ENCODE peak calls at places on chromosomes 6 and 20, in ten cellular contexts. B is uterus; X is mucosa of descending colon; H is B cell; C is CD4-positive, alpha-beta T cell; N is left ventricle myocardium inferior; J is epithelial cell of esophagus; F is ascending aorta; V is neural progenitor cell; A is natural killer cell. M is an unnamed sample.

GRCh38 chr6:157605484-157605883 is 217.6 kb upstream of the SNX9 start:
- DNase-seq in H (no peak), C (no peak), X (no peak), A (no peak), V (no peak), B (no peak), J (no peak), F (peak; percentile 43), N (no peak), M (no peak)

GRCh38 chr20:1325173-1326030 is 3.5 kb downstream of the SDCBP2 start:
- DNase-seq in V (peak; percentile 97), F (peak; percentile 99), N (peak; percentile 99), J (peak; percentile 95), H (peak; percentile 100), C (peak; percentile 98), B (peak; percentile 98), A (peak; percentile 98), X (peak; percentile 97), M (peak; percentile 98)

GRCh38 chr20:41786158-41786557 is 168.0 kb upstream of the CHD6 start:
- DNase-seq in C (no peak), H (no peak), N (no peak), J (peak; percentile 18), X (no peak), B (no peak), V (no peak), A (no peak), F (no peak), M (no peak)

GRCh38 chr20:44702776-44703175 is 12.4 kb upstream of the CCN5 start:
- DNase-seq in A (no peak), F (peak; percentile 96), X (peak; percentile 70), H (peak; percentile 52), N (peak; percentile 91), C (no peak), V (no peak), J (no peak), B (peak; percentile 89), M (no peak)

GRCh38 chr6:123393333-123393732 is 243.4 kb downstream of the TRDN start:
- DNase-seq in N (no peak), H (no peak), X (no peak), C (no peak), A (no peak), F (no peak), V (no peak), B (no peak), J (peak; percentile 30), M (no peak)

GRCh38 chr20:51354769-51355319 is 187.7 kb downstream of the NFATC2 start:
- DNase-seq in C (no peak), V (no peak), H (no peak), F (no peak), B (no peak), N (no peak), A (no peak), J (no peak), X (no peak), M (no peak)

GRCh38 chr6:18978330-18979128 is 591.4 kb downstream of the RNF144B start:
- DNase-seq in A (no peak), H (no peak), V (peak; percentile 63), X (no peak), F (no peak), C (no peak), B (no peak), N (no peak), J (peak; percentile 45), M (no peak)

GRCh38 chr20:33178726-33179125 is 10.8 kb downstream of the BPIFA2 start:
- DNase-seq in N (no peak), F (no peak), X (peak; percentile 8), J (no peak), V (peak; percentile 62), C (no peak), A (no peak), B (no peak), H (no peak), M (no peak)

GRCh38 chr6:30832864-30833263 is 51.5 kb upstream of the DDR1 start:
- DNase-seq in A (no peak), F (no peak), X (no peak), B (no peak), V (no peak), N (no peak), J (no peak), H (no peak), C (no peak), M (no peak)

GRCh38 chr6:83057705-83058321 is 7.8 kb downstream of the UBE3D start:
- DNase-seq in N (no peak), C (no peak), B (no peak), F (no peak), X (peak; percentile 53), J (peak; percentile 66), V (peak; percentile 70), H (no peak), A (no peak), M (no peak)

GRCh38 chr20:51687071-51687470 is 81.1 kb downstream of the ATP9A start:
- DNase-seq in J (peak; percentile 72), V (no peak), B (no peak), N (no peak), F (no peak), C (no peak), X (no peak), H (no peak), A (no peak), M (peak; percentile 53)

GRCh38 chr6:68572525-68572924 is 62.6 kb upstream of the ADGRB3 start:
- DNase-seq in B (no peak), H (no peak), X (no peak), N (no peak), C (no peak), J (peak; percentile 60), A (no peak), V (peak; percentile 63), F (no peak), M (no peak)

GRCh38 chr6:96391776-96392175 is 129.8 kb upstream of the UFL1 start:
- DNase-seq in V (peak; percentile 93), F (no peak), H (no peak), C (no peak), A (no peak), J (peak; percentile 6), N (no peak), B (no peak), X (peak; percentile 17), M (no peak)

GRCh38 chr20:58014628-58015315 is 213.7 kb downstream of the ANKRD60 start:
- DNase-seq in X (no peak), A (no peak), B (no peak), V (no peak), N (no peak), H (no peak), F (peak; percentile 38), C (no peak), J (peak; percentile 82), M (peak; percentile 4)

GRCh38 chr6:13765570-13765969 is 48.8 kb downstream of the MCUR1 start:
- DNase-seq in H (no peak), A (no peak), N (no peak), B (no peak), C (no peak), F (no peak), J (peak; percentile 43), V (no peak), X (no peak), M (no peak)

GRCh38 chr6:156980515-156980914 is 203.3 kb downstream of the ARID1B start:
- DNase-seq in X (no peak), H (no peak), C (no peak), F (no peak), J (peak; percentile 54), A (no peak), N (no peak), B (no peak), V (peak; percentile 52), M (no peak)

GRCh38 chr6:150783818-150784217 is 81.7 kb upstream of the MTHFD1L start:
- DNase-seq in C (no peak), N (no peak), B (no peak), V (no peak), A (no peak), H (no peak), J (no peak), F (no peak), X (no peak), M (no peak)

GRCh38 chr6:136408205-136408604 is 118.6 kb upstream of the BCLAF1 start:
- DNase-seq in X (no peak), F (no peak), J (peak; percentile 45), B (no peak), C (no peak), N (no peak), H (no peak), A (no peak), V (no peak), M (no peak)

DNA sequence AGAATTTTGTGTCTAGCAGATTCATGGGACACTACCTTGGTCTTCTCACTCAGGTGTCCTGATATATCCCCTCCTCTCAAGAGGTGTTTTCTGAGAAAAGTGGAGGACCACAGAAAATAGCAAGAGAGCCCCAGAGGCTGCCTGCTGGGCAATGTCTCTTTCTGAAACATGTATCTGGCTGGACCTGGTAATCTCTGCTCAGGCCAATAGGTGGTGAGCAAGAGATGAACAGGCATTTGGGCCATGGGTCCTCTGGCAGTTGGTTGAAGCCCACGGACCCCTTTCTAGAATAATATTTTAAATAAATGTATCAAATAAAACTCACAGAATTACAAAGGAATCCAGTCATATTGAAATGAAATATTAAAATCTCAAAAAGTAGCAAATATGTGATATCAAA is 8.8 kb upstream of the THBD start:
- DNase-seq in B (no peak), X (no peak), H (no peak), F (no peak), N (no peak), C (no peak), J (no peak), V (no peak), A (no peak), M (no peak)
- TF ChIP-seq CTCF in B (no peak), X (no peak), H (no peak), F (no peak), N (peak; percentile 20), C (no peak), J (no peak), V (no peak), A (no peak), M (no peak)

GRCh38 chr6:73134588-73134987 is 90.7 kb downstream of the KHDC1L start:
- DNase-seq in C (no peak), N (no peak), X (peak; percentile 29), J (peak; percentile 17), B (no peak), H (no peak), F (no peak), V (peak; percentile 87), A (no peak), M (no peak)
- TF ChIP-seq CTCF in C (no peak), N (no peak), X (no peak), J (peak; percentile 28), B (no peak), H (peak; percentile 28), F (no peak), V (peak; percentile 81), A (no peak), M (peak; percentile 22)

DNA sequence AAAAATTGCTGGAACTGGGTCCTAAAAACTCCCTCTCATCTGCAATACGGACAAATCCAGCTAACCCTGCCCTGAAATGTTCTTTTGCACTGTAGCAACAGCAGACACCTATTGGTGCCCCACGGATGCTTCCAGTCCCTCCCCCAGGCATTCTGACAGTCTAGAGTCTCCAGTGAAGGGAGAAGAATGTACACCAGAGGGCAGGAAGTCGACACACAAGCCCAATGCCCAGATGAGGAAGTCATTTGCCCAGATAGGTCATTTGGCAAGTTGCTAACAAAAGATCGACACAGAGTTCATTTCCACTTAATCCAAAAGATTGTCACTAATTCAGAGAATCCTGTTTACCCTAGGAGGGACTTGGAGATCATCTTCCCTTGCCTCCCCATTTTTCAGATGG is 293.0 kb upstream of the PRDM1 start:
- DNase-seq in J (peak; percentile 41), A (no peak), V (no peak), H (peak; percentile 47), C (no peak), B (no peak), X (peak; percentile 19), N (no peak), F (no peak), M (peak; percentile 59)
- TF ChIP-seq CTCF in J (no peak), A (no peak), V (no peak), H (peak; percentile 21), C (peak; percentile 17), B (no peak), X (no peak), N (no peak), F (no peak), M (peak; percentile 72)

GRCh38 chr6:29602564-29603361 is 17.8 kb downstream of the OR2H2 start:
- DNase-seq in V (peak; percentile 85), N (no peak), J (no peak), C (no peak), H (no peak), B (no peak), F (no peak), X (no peak), A (no peak), M (no peak)
- TF ChIP-seq CTCF in V (peak; percentile 60), N (no peak), J (no peak), C (no peak), H (no peak), B (no peak), F (no peak), X (no peak), A (no peak), M (no peak)